ENCODE peak calls at places on chromosomes 3 and 15, in six cellular contexts. H is neural crest cell, N is RPMI8226, K is renal cortical epithelial cell, L is MCF 10A, Q is hypothalamus. F is an unnamed sample.

GRCh38 chr3:16488637-16489036 is 24.9 kb downstream of the RFTN1 start:
- DNase-seq in H (no peak), N (no peak), K (no peak), L (no peak), Q (no peak), F (no peak)

GRCh38 chr3:171162986-171163723 is 136.6 kb upstream of the SLC2A2 start:
- DNase-seq in H (no peak), N (peak), K (peak), L (peak), Q (no peak), F (no peak)

GRCh38 chr3:49199900-49200281 is 28.5 kb downstream of the KLHDC8B start:
- DNase-seq in H (no peak), N (no peak), K (no peak), L (no peak), Q (no peak), F (no peak)

GRCh38 chr15:49898097-49898496 is 220.9 kb downstream of the ATP8B4 start:
- DNase-seq in H (no peak), N (no peak), K (no peak), L (no peak), Q (no peak), F (no peak)

GRCh38 chr3:196419386-196419785 is 12.8 kb downstream of the UBXN7 start:
- DNase-seq in H (no peak), N (no peak), K (no peak), L (no peak), Q (no peak), F (no peak)

GRCh38 chr15:63407612-63408011 is 26.0 kb upstream of the CA12 start:
- DNase-seq in H (no peak), N (no peak), K (no peak), L (no peak), Q (no peak), F (no peak)

GRCh38 chr3:38950585-38950984 is 101.2 kb downstream of the SCN11A start:
- DNase-seq in H (no peak), N (peak), K (no peak), L (no peak), Q (no peak), F (no peak)

GRCh38 chr3:99834584-99834957 is 16.9 kb downstream of the CMSS1 start:
- DNase-seq in H (no peak), N (no peak), K (no peak), L (no peak), Q (no peak), F (no peak)

GRCh38 chr3:71989165-71989564 is 204.2 kb upstream of the PROK2 start:
- DNase-seq in H (no peak), N (no peak), K (no peak), L (peak), Q (no peak), F (no peak)

GRCh38 chr3:4358273-4358672 is 55.1 kb downstream of the SETMAR start:
- DNase-seq in H (no peak), N (no peak), K (no peak), L (no peak), Q (no peak), F (no peak)

GRCh38 chr3:70597312-70597711 is 284.9 kb upstream of the MDFIC2 start:
- DNase-seq in H (no peak), N (no peak), K (no peak), L (no peak), Q (no peak), F (no peak)

GRCh38 chr15:77497108-77497737 is 76.5 kb downstream of the HMG20A start:
- DNase-seq in H (no peak), N (peak), K (no peak), L (peak), Q (peak), F (no peak)

GRCh38 chr15:70013647-70014310 is 83.9 kb downstream of the TLE3 start:
- DNase-seq in H (no peak), N (no peak), K (no peak), L (no peak), Q (no peak), F (no peak)